ENCODE peak calls at places on chromosomes 1 and 21, in seven cellular contexts. D, A, Z, U, O, K and V are unnamed samples.

GRCh38 chr1:80171101-80171500 is 1164.6 kb upstream of the ADGRL4 start:
- DNase-seq in D (no peak), A (no peak), Z (no peak), U (no peak), O (no peak), K (no peak), V (no peak)

GRCh38 chr1:91630803-91631202 is 130.2 kb downstream of the CDC7 start:
- DNase-seq in D (no peak), A (no peak), Z (no peak), U (no peak), O (no peak), K (no peak), V (no peak)

GRCh38 chr1:20478072-20478660 is 7.8 kb downstream of the CAMK2N1 start:
- DNase-seq in D (no peak), A (no peak), Z (no peak), U (no peak), O (no peak), K (no peak), V (no peak)

GRCh38 chr1:235296729-235297128 is 31.2 kb downstream of the ARID4B start:
- DNase-seq in D (no peak), A (no peak), Z (no peak), U (no peak), O (no peak), K (no peak), V (no peak)

GRCh38 chr1:22753396-22754083 is 42.9 kb downstream of the EPHB2 start:
- DNase-seq in D (no peak), A (peak; percentile 59), Z (no peak), U (peak; percentile 88), O (no peak), K (peak; percentile 51), V (no peak)

GRCh38 chr1:198655464-198656121 is 16.8 kb downstream of the PTPRC start:
- DNase-seq in D (no peak), A (no peak), Z (no peak), U (peak; percentile 51), O (no peak), K (no peak), V (no peak)

GRCh38 chr21:38920631-38921398 is 115.1 kb downstream of the ETS2 start:
- DNase-seq in D (no peak), A (no peak), Z (no peak), U (peak; percentile 68), O (no peak), K (no peak), V (no peak)

GRCh38 chr1:172449585-172450523 is 6.0 kb upstream of the PIGC start:
- DNase-seq in D (no peak), A (peak; percentile 54), Z (peak; percentile 62), U (peak; percentile 83), O (peak; percentile 76), K (peak; percentile 72), V (peak; percentile 58)

GRCh38 chr1:184163674-184164470 is 112.3 kb downstream of the TSEN15 start:
- DNase-seq in D (no peak), A (peak; percentile 29), Z (no peak), U (peak; percentile 74), O (peak; percentile 5), K (no peak), V (no peak)

GRCh38 chr1:38780133-38780532 is 79.4 kb downstream of the RRAGC start:
- DNase-seq in D (no peak), A (no peak), Z (no peak), U (no peak), O (no peak), K (no peak), V (no peak)

GRCh38 chr1:1463312-1463711 is 8.3 kb upstream of the ATAD3B start:
- DNase-seq in D (no peak), A (no peak), Z (no peak), U (no peak), O (no peak), K (no peak), V (no peak)

GRCh38 chr1:173660306-173660705 is 9.3 kb downstream of the ANKRD45 start:
- DNase-seq in D (no peak), A (no peak), Z (no peak), U (no peak), O (no peak), K (no peak), V (no peak)

GRCh38 chr1:37478890-37479254 is 4.5 kb downstream of the ZC3H12A start:
- DNase-seq in D (no peak), A (peak; percentile 12), Z (no peak), U (no peak), O (no peak), K (no peak), V (no peak)

GRCh38 chr1:109500886-109501285 is 7.0 kb downstream of the CYB561D1 start:
- DNase-seq in D (no peak), A (no peak), Z (no peak), U (peak; percentile 58), O (no peak), K (no peak), V (no peak)

GRCh38 chr1:34013958-34014737 is 150.3 kb downstream of the HMGB4 start:
- DNase-seq in D (no peak), A (no peak), Z (no peak), U (peak; percentile 61), O (peak; percentile 12), K (peak; percentile 67), V (no peak)

GRCh38 chr21:27292229-27292628 is 325.3 kb upstream of the ADAMTS5 start:
- DNase-seq in D (no peak), A (no peak), Z (no peak), U (no peak), O (no peak), K (no peak), V (no peak)

GRCh38 chr1:8259498-8260290 is 58.2 kb upstream of the SLC45A1 start:
- DNase-seq in D (peak; percentile 88), A (peak; percentile 45), Z (peak; percentile 91), U (peak; percentile 60), O (peak; percentile 94), K (no peak), V (no peak)

DNA sequence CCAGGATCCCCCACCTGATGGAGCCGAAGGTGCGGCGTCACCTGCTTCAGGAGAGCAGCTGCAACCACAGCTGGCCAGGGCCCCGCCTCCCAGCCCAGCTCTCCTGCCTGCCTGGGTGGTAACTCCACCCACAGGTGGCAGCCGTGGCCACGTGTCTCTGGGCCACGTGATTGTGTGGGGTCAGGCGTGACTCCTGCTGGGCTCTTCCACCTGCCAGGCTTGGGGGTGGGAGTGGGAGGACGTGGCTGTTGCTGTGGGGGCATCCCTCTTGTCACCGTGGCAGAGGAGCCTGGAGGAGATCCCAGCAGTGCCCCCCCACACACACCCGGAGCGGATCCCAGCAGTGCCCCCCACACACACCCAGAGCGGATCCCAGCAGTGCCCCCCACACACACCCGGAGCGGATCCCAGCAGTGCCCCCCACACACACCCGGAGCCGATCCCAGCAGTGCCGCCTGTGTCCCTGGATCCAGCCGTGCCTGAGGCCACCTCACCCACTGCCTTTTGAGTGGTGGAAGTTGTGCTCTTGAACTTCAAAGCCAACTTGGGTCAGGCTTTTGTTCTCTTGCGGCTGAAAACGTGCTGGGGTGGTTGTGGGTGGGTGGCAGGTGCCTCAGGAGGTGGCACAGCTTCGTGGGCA is 32.2 kb downstream of the POFUT2 start:
- DNase-seq in D (peak; percentile 30), A (no peak), Z (no peak), U (no peak), O (no peak), K (no peak), V (no peak)
- H3K4me3 ChIP-seq in D (no peak overlapping the region), A (no peak overlapping the region), Z (no peak overlapping the region), U (no peak overlapping the region), O (no peak overlapping the region), K (no peak overlapping the region), V (no peak overlapping the region)

GRCh38 chr1:207822602-207823451 is 71.0 kb downstream of the CD46 start:
- DNase-seq in D (peak; percentile 97), A (peak; percentile 84), Z (peak; percentile 92), U (peak; percentile 53), O (peak; percentile 97), K (peak; percentile 79), V (no peak)
- H3K4me1 ChIP-seq in D (peaks cover 45% of the 10 kb centered on the region), A (peaks cover 67% of the 10 kb centered on the region), Z (peaks cover 79% of the 10 kb centered on the region), U (peaks cover 9% of the 10 kb centered on the region), O (peaks cover 74% of the 10 kb centered on the region), K (peaks cover 45% of the 10 kb centered on the region), V (peaks cover 2% of the 10 kb centered on the region)

GRCh38 chr21:28867401-28867800 is 125.3 kb downstream of the LTN1 start:
- DNase-seq in D (no peak), A (no peak), Z (no peak), U (peak; percentile 62), O (no peak), K (no peak), V (no peak)
- H3K4me3 ChIP-seq in D (no peak overlapping the region), A (no peak overlapping the region), Z (no peak overlapping the region), U (no peak overlapping the region), O (no peak overlapping the region), K (no peak overlapping the region), V (no peak overlapping the region)

DNA sequence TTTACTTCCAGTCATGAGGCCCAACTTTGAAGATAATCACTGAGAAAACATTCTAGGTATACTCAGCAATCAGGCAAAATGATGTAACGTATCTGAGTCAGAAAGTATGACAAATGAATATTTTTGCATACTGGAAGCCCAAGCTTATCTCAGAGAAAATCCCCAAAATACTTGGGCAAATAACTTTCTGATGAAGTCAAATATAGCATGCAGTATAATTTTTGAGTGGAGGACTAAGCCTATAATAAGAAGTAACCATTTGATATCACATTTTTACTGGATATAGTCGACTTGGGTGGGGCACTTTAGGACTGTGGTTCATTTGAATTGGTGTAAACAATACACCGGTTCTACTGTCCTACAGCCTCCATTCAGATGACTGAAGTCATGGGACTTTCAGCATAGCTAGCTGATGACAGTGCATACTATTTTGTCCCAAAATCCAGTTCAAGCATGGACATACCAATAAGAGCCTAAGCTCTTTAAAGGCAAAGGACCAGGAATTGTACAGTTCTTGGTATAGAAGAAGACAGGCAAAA is 2.3 kb upstream of the GADD45A start:
- DNase-seq in D (no peak), A (no peak), Z (no peak), U (peak; percentile 90), O (no peak), K (no peak), V (no peak)
- H3K4me1 ChIP-seq in D (peaks cover 5% of the 10 kb centered on the region), A (peaks cover 20% of the 10 kb centered on the region), Z (peaks cover 35% of the 10 kb centered on the region), U (peaks cover 40% of the 10 kb centered on the region), O (peaks cover 27% of the 10 kb centered on the region), K (peaks cover 6% of the 10 kb centered on the region), V (peaks cover 3% of the 10 kb centered on the region)

DNA sequence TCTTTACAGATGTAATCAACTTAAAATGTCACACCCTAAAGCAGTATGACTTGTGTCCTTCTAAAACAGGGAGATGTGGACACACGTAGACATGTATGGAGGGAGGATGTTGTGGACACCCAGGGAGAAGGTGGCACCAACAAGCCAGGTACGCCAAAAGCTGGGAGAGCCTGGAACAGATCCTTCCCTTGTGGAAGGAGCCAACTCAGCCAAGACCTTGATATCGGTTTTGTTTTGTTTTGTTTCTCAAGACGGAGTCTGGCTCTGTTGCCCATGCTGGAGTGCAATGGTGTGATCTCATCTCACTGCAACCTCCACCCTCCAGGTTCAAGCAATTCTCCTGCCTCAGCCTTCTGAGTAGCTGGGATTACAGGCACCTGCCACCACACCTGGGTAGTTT is 45.6 kb downstream of the CHAF1B start:
- DNase-seq in D (no peak), A (no peak), Z (no peak), U (peak; percentile 33), O (no peak), K (no peak), V (no peak)
- H3K4me3 ChIP-seq in D (peak overlapping the region; percentile 36), A (peak overlapping the region; percentile 63), Z (peak overlapping the region; percentile 26), U (peak overlapping the region; percentile 60), O (no peak overlapping the region), K (peak overlapping the region; percentile 37), V (no peak overlapping the region)

GRCh38 chr1:192439373-192440025 is 122.7 kb downstream of the RGS21 start:
- DNase-seq in D (no peak), A (no peak), Z (no peak), U (peak; percentile 58), O (no peak), K (no peak), V (no peak)
- H3K4me1 ChIP-seq in D (no peaks in the 10 kb centered on the region), A (no peaks in the 10 kb centered on the region), Z (no peaks in the 10 kb centered on the region), U (peaks cover 15% of the 10 kb centered on the region), O (no peaks in the 10 kb centered on the region), K (no peaks in the 10 kb centered on the region), V (no peaks in the 10 kb centered on the region)